ENCODE peak calls at places on chromosomes 13 and 19, in five cellular contexts. One of them, this sample, is unnamed.

GRCh38 chr13:60645552-60646138 is 248.6 kb downstream of the TDRD3 start:
- DNase-seq in NCI-H1930: no peak
- DNase-seq in ELR: no peak
- DNase-seq in mesothelial cell of epicardium: no peak
- DNase-seq in HT1080: peak
- DNase-seq in this sample: no peak

GRCh38 chr13:110683203-110683883 is 22.6 kb downstream of the CARS2 start:
- DNase-seq in NCI-H1930: no peak
- DNase-seq in ELR: peak
- DNase-seq in mesothelial cell of epicardium: no peak
- DNase-seq in HT1080: no peak
- DNase-seq in this sample: no peak

GRCh38 chr13:100808330-100808729 is 133.7 kb upstream of the TMTC4 start:
- DNase-seq in NCI-H1930: peak
- DNase-seq in ELR: no peak
- DNase-seq in mesothelial cell of epicardium: no peak
- DNase-seq in HT1080: no peak
- DNase-seq in this sample: no peak

GRCh38 chr19:18023596-18024212 is 15.7 kb downstream of the ARRDC2 start:
- DNase-seq in NCI-H1930: no peak
- DNase-seq in ELR: no peak
- DNase-seq in mesothelial cell of epicardium: no peak
- DNase-seq in HT1080: no peak
- DNase-seq in this sample: peak

GRCh38 chr19:7681336-7682174 is 922 bp downstream of the TRAPPC5 start:
- DNase-seq in NCI-H1930: peak
- DNase-seq in ELR: peak
- DNase-seq in mesothelial cell of epicardium: no peak
- DNase-seq in HT1080: peak
- DNase-seq in this sample: no peak

GRCh38 chr13:30711375-30711774 is 24.0 kb upstream of the ALOX5AP start:
- DNase-seq in NCI-H1930: no peak
- DNase-seq in ELR: peak
- DNase-seq in mesothelial cell of epicardium: no peak
- DNase-seq in HT1080: no peak
- DNase-seq in this sample: no peak

GRCh38 chr19:40590464-40591265 is 10.5 kb upstream of the LTBP4 start:
- DNase-seq in NCI-H1930: no peak
- DNase-seq in ELR: no peak
- DNase-seq in mesothelial cell of epicardium: no peak
- DNase-seq in HT1080: no peak
- DNase-seq in this sample: no peak

GRCh38 chr19:18349524-18350128 is 9.2 kb downstream of the PGPEP1 start:
- DNase-seq in NCI-H1930: no peak
- DNase-seq in ELR: peak
- DNase-seq in mesothelial cell of epicardium: no peak
- DNase-seq in HT1080: peak
- DNase-seq in this sample: no peak

GRCh38 chr19:45470147-45471081 is 2.6 kb downstream of the FOSB start:
- DNase-seq in NCI-H1930: no peak
- DNase-seq in ELR: peak
- DNase-seq in mesothelial cell of epicardium: no peak
- DNase-seq in HT1080: peak
- DNase-seq in this sample: no peak

GRCh38 chr19:2337329-2337707 is 8.8 kb downstream of the SPPL2B start:
- DNase-seq in NCI-H1930: no peak
- DNase-seq in ELR: peak
- DNase-seq in mesothelial cell of epicardium: peak
- DNase-seq in HT1080: no peak
- DNase-seq in this sample: no peak

GRCh38 chr19:19562665-19563347 is 24.7 kb downstream of the CILP2 start:
- DNase-seq in NCI-H1930: no peak
- DNase-seq in ELR: no peak
- DNase-seq in mesothelial cell of epicardium: no peak
- DNase-seq in HT1080: no peak
- DNase-seq in this sample: no peak

GRCh38 chr13:98313023-98313937 is 136.2 kb upstream of the RNF113B start:
- DNase-seq in NCI-H1930: no peak
- DNase-seq in ELR: no peak
- DNase-seq in mesothelial cell of epicardium: no peak
- DNase-seq in HT1080: no peak
- DNase-seq in this sample: no peak

GRCh38 chr13:112692104-112692503 is 2.3 kb downstream of the ATP11A start:
- DNase-seq in NCI-H1930: no peak
- DNase-seq in ELR: no peak
- DNase-seq in mesothelial cell of epicardium: no peak
- DNase-seq in HT1080: no peak
- DNase-seq in this sample: no peak

GRCh38 chr13:84121456-84121855 is 239.2 kb upstream of the SLITRK1 start:
- DNase-seq in NCI-H1930: no peak
- DNase-seq in ELR: no peak
- DNase-seq in mesothelial cell of epicardium: no peak
- DNase-seq in HT1080: no peak
- DNase-seq in this sample: no peak

GRCh38 chr19:24140099-24140498 is 53.1 kb downstream of the ZNF254 start:
- DNase-seq in NCI-H1930: no peak
- DNase-seq in ELR: peak
- DNase-seq in mesothelial cell of epicardium: no peak
- DNase-seq in HT1080: peak
- DNase-seq in this sample: no peak

GRCh38 chr13:92436927-92437326 is 789.7 kb upstream of the GPC6 start:
- DNase-seq in NCI-H1930: no peak
- DNase-seq in ELR: no peak
- DNase-seq in mesothelial cell of epicardium: no peak
- DNase-seq in HT1080: no peak
- DNase-seq in this sample: no peak

GRCh38 chr13:61463027-61463426 is 47.4 kb upstream of the PCDH20 start:
- DNase-seq in NCI-H1930: peak
- DNase-seq in ELR: no peak
- DNase-seq in mesothelial cell of epicardium: no peak
- DNase-seq in HT1080: no peak
- DNase-seq in this sample: no peak

GRCh38 chr19:49929121-49929610 is at the start of the genes ATF5 and NUP62:
- DNase-seq in NCI-H1930: peak
- DNase-seq in ELR: peak
- DNase-seq in mesothelial cell of epicardium: peak
- DNase-seq in HT1080: peak
- DNase-seq in this sample: peak

GRCh38 chr19:35109395-35110112 is 6.1 kb upstream of the FXYD3 start:
- DNase-seq in NCI-H1930: no peak
- DNase-seq in ELR: no peak
- DNase-seq in mesothelial cell of epicardium: no peak
- DNase-seq in HT1080: peak
- DNase-seq in this sample: no peak

GRCh38 chr19:44732235-44733014 is 16.1 kb upstream of the BCL3 start:
- DNase-seq in NCI-H1930: no peak
- DNase-seq in ELR: no peak
- DNase-seq in mesothelial cell of epicardium: no peak
- DNase-seq in HT1080: no peak
- DNase-seq in this sample: no peak

GRCh38 chr19:56707821-56708220 is 36.3 kb upstream of the ZNF835 start:
- DNase-seq in NCI-H1930: no peak
- DNase-seq in ELR: no peak
- DNase-seq in mesothelial cell of epicardium: no peak
- DNase-seq in HT1080: no peak
- DNase-seq in this sample: no peak

GRCh38 chr13:25177012-25177411 is 4.9 kb upstream of the AMER2 start:
- DNase-seq in NCI-H1930: no peak
- DNase-seq in ELR: no peak
- DNase-seq in mesothelial cell of epicardium: no peak
- DNase-seq in HT1080: no peak
- DNase-seq in this sample: no peak

GRCh38 chr19:54464044-54464623 is 556 bp upstream of the LENG9 start:
- DNase-seq in NCI-H1930: peak
- DNase-seq in ELR: peak
- DNase-seq in mesothelial cell of epicardium: peak
- DNase-seq in HT1080: no peak
- DNase-seq in this sample: no peak

GRCh38 chr19:55358493-55358892 is 4.0 kb upstream of the COX6B2 start:
- DNase-seq in NCI-H1930: no peak
- DNase-seq in ELR: no peak
- DNase-seq in mesothelial cell of epicardium: no peak
- DNase-seq in HT1080: no peak
- DNase-seq in this sample: no peak

GRCh38 chr19:45500918-45501729 is 2.9 kb downstream of the PPM1N start:
- DNase-seq in NCI-H1930: no peak
- DNase-seq in ELR: no peak
- DNase-seq in mesothelial cell of epicardium: no peak
- DNase-seq in HT1080: no peak
- DNase-seq in this sample: no peak

GRCh38 chr19:46107371-46107770 is 17.1 kb downstream of the IGFL3 start:
- DNase-seq in NCI-H1930: no peak
- DNase-seq in ELR: no peak
- DNase-seq in mesothelial cell of epicardium: no peak
- DNase-seq in HT1080: no peak
- DNase-seq in this sample: no peak

GRCh38 chr13:45786293-45786920 is 65.1 kb downstream of the SIAH3 start:
- DNase-seq in NCI-H1930: no peak
- DNase-seq in ELR: no peak
- DNase-seq in mesothelial cell of epicardium: no peak
- DNase-seq in HT1080: no peak
- DNase-seq in this sample: no peak

GRCh38 chr13:102443234-102443633 is 41.4 kb upstream of the FGF14 start:
- DNase-seq in NCI-H1930: no peak
- DNase-seq in ELR: no peak
- DNase-seq in mesothelial cell of epicardium: no peak
- DNase-seq in HT1080: no peak
- DNase-seq in this sample: no peak

GRCh38 chr19:49801966-49802661 is 11.0 kb downstream of the FUZ start:
- DNase-seq in NCI-H1930: no peak
- DNase-seq in ELR: peak
- DNase-seq in mesothelial cell of epicardium: peak
- DNase-seq in HT1080: no peak
- DNase-seq in this sample: peak

This sample was measured in SK-N-MC.